ENCODE peak calls at places on chromosome X, in eight cellular contexts. B is sciatic nerve, K is SW480, C is neural crest cell, I is NCI-H345, P is GM10248, F is HFFc6, Q is fibroblast of mammary gland. R is an unnamed sample.

GRCh38 chrX:54182194-54182863 is 725 bp downstream of the FAM120C start:
- DNase-seq in B (peak), K (peak), C (peak), I (peak), P (peak), F (peak), Q (peak), R (peak)

GRCh38 chrX:105999294-105999693 is 39.2 kb downstream of the SERPINA7 start:
- DNase-seq in B (no peak), K (no peak), C (no peak), I (no peak), P (no peak), F (no peak), Q (no peak), R (no peak)

GRCh38 chrX:51759055-51759454 is 15.8 kb downstream of the GSPT2 start:
- DNase-seq in B (no peak), K (no peak), C (no peak), I (peak), P (no peak), F (no peak), Q (no peak), R (no peak)

GRCh38 chrX:103101280-103102042 is 8.5 kb upstream of the NXF3 start:
- DNase-seq in B (no peak), K (no peak), C (no peak), I (no peak), P (no peak), F (no peak), Q (no peak), R (no peak)

GRCh38 chrX:24426921-24427746 is 38.0 kb upstream of the PDK3 start:
- DNase-seq in B (no peak), K (peak), C (no peak), I (no peak), P (no peak), F (no peak), Q (peak), R (no peak)

GRCh38 chrX:3712080-3712869 is 1.2 kb downstream of the PRKX start:
- DNase-seq in B (peak), K (no peak), C (peak), I (no peak), P (no peak), F (no peak), Q (peak), R (no peak)

GRCh38 chrX:39953879-39954278 is 143.9 kb downstream of the BCOR start:
- DNase-seq in B (peak), K (peak), C (no peak), I (peak), P (no peak), F (no peak), Q (peak), R (peak)

GRCh38 chrX:53308836-53309235 is 27.5 kb upstream of the IQSEC2 start:
- DNase-seq in B (no peak), K (no peak), C (no peak), I (no peak), P (no peak), F (no peak), Q (no peak), R (no peak)

GRCh38 chrX:20995829-20996228 is 378.4 kb upstream of the CNKSR2 start:
- DNase-seq in B (no peak), K (no peak), C (no peak), I (no peak), P (no peak), F (no peak), Q (no peak), R (no peak)

GRCh38 chrX:53133400-53133799 is 39.5 kb downstream of the KANTR start:
- DNase-seq in B (no peak), K (no peak), C (no peak), I (no peak), P (no peak), F (no peak), Q (no peak), R (no peak)

GRCh38 chrX:23788946-23789345 is 6.0 kb downstream of the SAT1 start:
- DNase-seq in B (no peak), K (peak), C (no peak), I (no peak), P (no peak), F (no peak), Q (peak), R (no peak)

GRCh38 chrX:13085533-13085932 is 41.1 kb upstream of the FAM9C start:
- DNase-seq in B (no peak), K (no peak), C (no peak), I (no peak), P (no peak), F (no peak), Q (no peak), R (no peak)

GRCh38 chrX:48487362-48487785 is 11.4 kb downstream of the FTSJ1 start:
- DNase-seq in B (no peak), K (peak), C (no peak), I (no peak), P (no peak), F (peak), Q (peak), R (peak)

GRCh38 chrX:68307767-68308166 is 125.5 kb downstream of the OPHN1 start:
- DNase-seq in B (no peak), K (peak), C (no peak), I (no peak), P (no peak), F (peak), Q (peak), R (peak)